ENCODE peak calls at places on chromosomes 2 and 18, in ten cellular contexts. One of them, this sample, is unnamed.

GRCh38 chr2:133658020-133658903 is 90.0 kb upstream of the NCKAP5 start:
- DNase-seq in BJ: no peak
- DNase-seq in fibroblast of lung: peak; percentile 82
- DNase-seq in foreskin fibroblast: no peak
- DNase-seq in CD8-positive, alpha-beta memory T cell: no peak
- DNase-seq in CD8-positive, alpha-beta T cell: no peak
- DNase-seq in type B pancreatic cell: no peak
- DNase-seq in NCI-H345: no peak
- DNase-seq in HuH-7: no peak
- DNase-seq in HTR-8/SVneo: peak; percentile 26
- DNase-seq in this sample: peak; percentile 25

GRCh38 chr2:182504903-182505302 is 78.1 kb upstream of the PDE1A start:
- DNase-seq in NCI-H345: no peak
- DNase-seq in BJ: no peak
- DNase-seq in CD8-positive, alpha-beta memory T cell: no peak
- DNase-seq in HuH-7: no peak
- DNase-seq in CD8-positive, alpha-beta T cell: no peak
- DNase-seq in type B pancreatic cell: no peak
- DNase-seq in fibroblast of lung: peak; percentile 88
- DNase-seq in foreskin fibroblast: peak; percentile 72
- DNase-seq in HTR-8/SVneo: peak; percentile 11
- DNase-seq in this sample: no peak

GRCh38 chr18:74745658-74746403 is 148.2 kb downstream of the ZNF407 start:
- DNase-seq in HTR-8/SVneo: peak; percentile 4
- DNase-seq in foreskin fibroblast: peak; percentile 85
- DNase-seq in CD8-positive, alpha-beta memory T cell: no peak
- DNase-seq in NCI-H345: no peak
- DNase-seq in BJ: peak; percentile 25
- DNase-seq in fibroblast of lung: peak; percentile 87
- DNase-seq in HuH-7: no peak
- DNase-seq in CD8-positive, alpha-beta T cell: no peak
- DNase-seq in type B pancreatic cell: no peak
- DNase-seq in this sample: no peak

GRCh38 chr18:48897531-48897930 is 53.2 kb downstream of the SMAD7 start:
- DNase-seq in HTR-8/SVneo: no peak
- DNase-seq in CD8-positive, alpha-beta T cell: no peak
- DNase-seq in fibroblast of lung: peak; percentile 46
- DNase-seq in BJ: no peak
- DNase-seq in type B pancreatic cell: no peak
- DNase-seq in NCI-H345: no peak
- DNase-seq in CD8-positive, alpha-beta memory T cell: no peak
- DNase-seq in foreskin fibroblast: peak; percentile 47
- DNase-seq in HuH-7: no peak
- DNase-seq in this sample: no peak

GRCh38 chr2:39631715-39632114 is 34.0 kb upstream of the TMEM178A start:
- DNase-seq in NCI-H345: no peak
- DNase-seq in HTR-8/SVneo: peak; percentile 70
- DNase-seq in BJ: peak; percentile 94
- DNase-seq in foreskin fibroblast: peak; percentile 92
- DNase-seq in CD8-positive, alpha-beta memory T cell: no peak
- DNase-seq in HuH-7: no peak
- DNase-seq in CD8-positive, alpha-beta T cell: no peak
- DNase-seq in fibroblast of lung: peak; percentile 100
- DNase-seq in type B pancreatic cell: no peak
- DNase-seq in this sample: no peak

GRCh38 chr2:150122871-150123588 is 364.4 kb downstream of the RND3 start:
- DNase-seq in fibroblast of lung: peak; percentile 79
- DNase-seq in NCI-H345: no peak
- DNase-seq in HuH-7: no peak
- DNase-seq in foreskin fibroblast: peak; percentile 35
- DNase-seq in type B pancreatic cell: no peak
- DNase-seq in CD8-positive, alpha-beta memory T cell: no peak
- DNase-seq in HTR-8/SVneo: no peak
- DNase-seq in CD8-positive, alpha-beta T cell: no peak
- DNase-seq in BJ: peak; percentile 51
- DNase-seq in this sample: no peak

GRCh38 chr2:102603904-102604303 is 15.4 kb upstream of the SLC9A2 start:
- DNase-seq in type B pancreatic cell: no peak
- DNase-seq in CD8-positive, alpha-beta T cell: no peak
- DNase-seq in BJ: no peak
- DNase-seq in foreskin fibroblast: no peak
- DNase-seq in NCI-H345: no peak
- DNase-seq in HTR-8/SVneo: no peak
- DNase-seq in CD8-positive, alpha-beta memory T cell: no peak
- DNase-seq in HuH-7: no peak
- DNase-seq in fibroblast of lung: no peak
- DNase-seq in this sample: no peak

GRCh38 chr2:160140001-160140400 is 60.1 kb downstream of the ITGB6 start:
- DNase-seq in fibroblast of lung: no peak
- DNase-seq in HTR-8/SVneo: no peak
- DNase-seq in CD8-positive, alpha-beta T cell: no peak
- DNase-seq in NCI-H345: no peak
- DNase-seq in foreskin fibroblast: peak; percentile 43
- DNase-seq in BJ: no peak
- DNase-seq in CD8-positive, alpha-beta memory T cell: no peak
- DNase-seq in HuH-7: no peak
- DNase-seq in type B pancreatic cell: no peak
- DNase-seq in this sample: no peak

GRCh38 chr2:150679456-150680120 is 192.1 kb upstream of the RND3 start:
- DNase-seq in CD8-positive, alpha-beta memory T cell: no peak
- DNase-seq in BJ: no peak
- DNase-seq in HTR-8/SVneo: no peak
- DNase-seq in HuH-7: no peak
- DNase-seq in foreskin fibroblast: peak; percentile 41
- DNase-seq in CD8-positive, alpha-beta T cell: no peak
- DNase-seq in NCI-H345: no peak
- DNase-seq in fibroblast of lung: peak; percentile 78
- DNase-seq in type B pancreatic cell: no peak
- DNase-seq in this sample: no peak

GRCh38 chr2:58620896-58621295 is 379.8 kb upstream of the FANCL start:
- DNase-seq in CD8-positive, alpha-beta memory T cell: no peak
- DNase-seq in type B pancreatic cell: no peak
- DNase-seq in BJ: no peak
- DNase-seq in NCI-H345: no peak
- DNase-seq in HuH-7: no peak
- DNase-seq in fibroblast of lung: peak; percentile 62
- DNase-seq in foreskin fibroblast: no peak
- DNase-seq in HTR-8/SVneo: no peak
- DNase-seq in CD8-positive, alpha-beta T cell: no peak
- DNase-seq in this sample: no peak

GRCh38 chr2:241006412-241006811 is 8.0 kb downstream of the SNED1 start:
- DNase-seq in BJ: no peak
- DNase-seq in CD8-positive, alpha-beta T cell: no peak
- DNase-seq in CD8-positive, alpha-beta memory T cell: no peak
- DNase-seq in NCI-H345: no peak
- DNase-seq in HuH-7: no peak
- DNase-seq in fibroblast of lung: no peak
- DNase-seq in foreskin fibroblast: no peak
- DNase-seq in type B pancreatic cell: no peak
- DNase-seq in HTR-8/SVneo: no peak
- DNase-seq in this sample: no peak

GRCh38 chr2:102606353-102606752 is 13.0 kb upstream of the SLC9A2 start:
- DNase-seq in HuH-7: no peak
- DNase-seq in CD8-positive, alpha-beta memory T cell: no peak
- DNase-seq in NCI-H345: no peak
- DNase-seq in foreskin fibroblast: peak; percentile 36
- DNase-seq in fibroblast of lung: peak; percentile 1
- DNase-seq in type B pancreatic cell: no peak
- DNase-seq in CD8-positive, alpha-beta T cell: no peak
- DNase-seq in BJ: peak; percentile 3
- DNase-seq in HTR-8/SVneo: no peak
- DNase-seq in this sample: no peak

GRCh38 chr2:23293063-23293462 is 91.9 kb upstream of the KLHL29 start:
- DNase-seq in NCI-H345: no peak
- DNase-seq in fibroblast of lung: no peak
- DNase-seq in type B pancreatic cell: no peak
- DNase-seq in foreskin fibroblast: peak; percentile 28
- DNase-seq in CD8-positive, alpha-beta T cell: no peak
- DNase-seq in HTR-8/SVneo: peak; percentile 41
- DNase-seq in CD8-positive, alpha-beta memory T cell: no peak
- DNase-seq in BJ: no peak
- DNase-seq in HuH-7: no peak
- DNase-seq in this sample: no peak

GRCh38 chr2:5913729-5914390 is 221.7 kb downstream of the SOX11 start:
- DNase-seq in BJ: no peak
- DNase-seq in NCI-H345: no peak
- DNase-seq in foreskin fibroblast: no peak
- DNase-seq in HTR-8/SVneo: no peak
- DNase-seq in HuH-7: no peak
- DNase-seq in CD8-positive, alpha-beta memory T cell: no peak
- DNase-seq in type B pancreatic cell: no peak
- DNase-seq in fibroblast of lung: no peak
- DNase-seq in CD8-positive, alpha-beta T cell: no peak
- DNase-seq in this sample: no peak